ENCODE peak calls at places on chromosome 16, in five cellular contexts. One of them, this sample, is unnamed.

GRCh38 chr16:24116371-24116770 is 139.8 kb upstream of the CACNG3 start:
- DNase-seq in effector CD4-positive, alpha-beta T cell: no peak
- DNase-seq in stimulated activated CD4-positive, alpha-beta T cell treated with anti-CD3 and anti-CD28 coated beads, Interleukin-4, amount 100 ng/mL, for 4 hours: no peak
- DNase-seq in AG09309: no peak
- DNase-seq in AG09319: no peak
- DNase-seq in this sample: no peak

GRCh38 chr16:27657811-27658210 is 107.9 kb downstream of the KATNIP start:
- DNase-seq in AG09319: no peak
- DNase-seq in effector CD4-positive, alpha-beta T cell: no peak
- DNase-seq in stimulated activated CD4-positive, alpha-beta T cell treated with anti-CD3 and anti-CD28 coated beads, Interleukin-4, amount 100 ng/mL, for 4 hours: no peak
- DNase-seq in AG09309: no peak
- DNase-seq in this sample: no peak

GRCh38 chr16:80027007-80027965 is 426.7 kb upstream of the MAF start:
- DNase-seq in AG09319: peak
- DNase-seq in AG09309: peak
- DNase-seq in effector CD4-positive, alpha-beta T cell: peak
- DNase-seq in stimulated activated CD4-positive, alpha-beta T cell treated with anti-CD3 and anti-CD28 coated beads, Interleukin-4, amount 100 ng/mL, for 4 hours: peak
- DNase-seq in this sample: peak

GRCh38 chr16:86387461-86388440 is 122.6 kb upstream of the FOXF1 start:
- DNase-seq in AG09309: peak
- DNase-seq in AG09319: peak
- DNase-seq in stimulated activated CD4-positive, alpha-beta T cell treated with anti-CD3 and anti-CD28 coated beads, Interleukin-4, amount 100 ng/mL, for 4 hours: no peak
- DNase-seq in effector CD4-positive, alpha-beta T cell: no peak
- DNase-seq in this sample: peak

GRCh38 chr16:48629531-48629930 is 19.6 kb upstream of the N4BP1 start:
- DNase-seq in AG09309: no peak
- DNase-seq in AG09319: no peak
- DNase-seq in effector CD4-positive, alpha-beta T cell: no peak
- DNase-seq in stimulated activated CD4-positive, alpha-beta T cell treated with anti-CD3 and anti-CD28 coated beads, Interleukin-4, amount 100 ng/mL, for 4 hours: no peak
- DNase-seq in this sample: no peak

GRCh38 chr16:35636831-35637230 is 2177.4 kb downstream of the TP53TG3F start:
- DNase-seq in AG09319: no peak
- DNase-seq in effector CD4-positive, alpha-beta T cell: no peak
- DNase-seq in AG09309: no peak
- DNase-seq in stimulated activated CD4-positive, alpha-beta T cell treated with anti-CD3 and anti-CD28 coated beads, Interleukin-4, amount 100 ng/mL, for 4 hours: no peak
- DNase-seq in this sample: no peak

GRCh38 chr16:31002252-31002700 is 8.2 kb downstream of the STX1B start:
- DNase-seq in effector CD4-positive, alpha-beta T cell: no peak
- DNase-seq in AG09319: no peak
- DNase-seq in stimulated activated CD4-positive, alpha-beta T cell treated with anti-CD3 and anti-CD28 coated beads, Interleukin-4, amount 100 ng/mL, for 4 hours: no peak
- DNase-seq in AG09309: no peak
- DNase-seq in this sample: no peak

GRCh38 chr16:3503513-3503912 is 2.7 kb downstream of the CLUAP1 start:
- DNase-seq in AG09319: no peak
- DNase-seq in effector CD4-positive, alpha-beta T cell: no peak
- DNase-seq in AG09309: no peak
- DNase-seq in stimulated activated CD4-positive, alpha-beta T cell treated with anti-CD3 and anti-CD28 coated beads, Interleukin-4, amount 100 ng/mL, for 4 hours: peak
- DNase-seq in this sample: no peak

GRCh38 chr16:74455213-74455612 is 33.9 kb upstream of the CLEC18B start:
- DNase-seq in AG09309: no peak
- DNase-seq in effector CD4-positive, alpha-beta T cell: no peak
- DNase-seq in AG09319: no peak
- DNase-seq in stimulated activated CD4-positive, alpha-beta T cell treated with anti-CD3 and anti-CD28 coated beads, Interleukin-4, amount 100 ng/mL, for 4 hours: no peak
- DNase-seq in this sample: no peak

GRCh38 chr16:67917852-67918236 is 13.8 kb downstream of the CTRL start:
- DNase-seq in effector CD4-positive, alpha-beta T cell: no peak
- DNase-seq in AG09309: no peak
- DNase-seq in AG09319: no peak
- DNase-seq in stimulated activated CD4-positive, alpha-beta T cell treated with anti-CD3 and anti-CD28 coated beads, Interleukin-4, amount 100 ng/mL, for 4 hours: no peak
- DNase-seq in this sample: peak

GRCh38 chr16:84832488-84833141 is 12.8 kb downstream of the CRISPLD2 start:
- DNase-seq in effector CD4-positive, alpha-beta T cell: no peak
- DNase-seq in AG09319: peak
- DNase-seq in AG09309: peak
- DNase-seq in stimulated activated CD4-positive, alpha-beta T cell treated with anti-CD3 and anti-CD28 coated beads, Interleukin-4, amount 100 ng/mL, for 4 hours: no peak
- DNase-seq in this sample: peak

GRCh38 chr16:48081656-48082055 is 74.1 kb downstream of the ABCC12 start:
- DNase-seq in AG09309: peak
- DNase-seq in stimulated activated CD4-positive, alpha-beta T cell treated with anti-CD3 and anti-CD28 coated beads, Interleukin-4, amount 100 ng/mL, for 4 hours: no peak
- DNase-seq in AG09319: peak
- DNase-seq in effector CD4-positive, alpha-beta T cell: no peak
- DNase-seq in this sample: peak